ENCODE peak calls at places on chromosomes 4 and X, in ten cellular contexts. O, N, G, F, T, E, S, M, Y and H are unnamed samples.

GRCh38 chr4:18689308-18689915 is 667.9 kb upstream of the LCORL start:
- ATAC-seq in O (peak; percentile 46), N (peak; percentile 80), G (no peak), F (no peak), T (no peak), E (no peak), S (no peak), M (peak; percentile 82), Y (no peak), H (no peak)

GRCh38 chrX:30597258-30598012 is 19.9 kb upstream of the TASL start:
- ATAC-seq in O (no peak), N (no peak), G (peak; percentile 62), F (no peak), T (no peak), E (peak; percentile 83), S (no peak), M (peak; percentile 68), Y (no peak), H (no peak)

GRCh38 chr4:118894034-118894433 is 5.4 kb downstream of the SYNPO2 start:
- ATAC-seq in O (peak; percentile 25), N (no peak), G (no peak), F (no peak), T (no peak), E (no peak), S (no peak), M (no peak), Y (no peak), H (no peak)

GRCh38 chr4:100982345-100982744 is 365.0 kb downstream of the PPP3CA start:
- ATAC-seq in O (peak; percentile 35), N (no peak), G (no peak), F (no peak), T (no peak), E (no peak), S (no peak), M (no peak), Y (no peak), H (no peak)

GRCh38 chr4:66943117-66943516 is 602.2 kb downstream of the CENPC start:
- ATAC-seq in O (peak; percentile 64), N (peak; percentile 56), G (no peak), F (no peak), T (no peak), E (peak; percentile 46), S (no peak), M (peak; percentile 70), Y (no peak), H (peak; percentile 48)

GRCh38 chr4:140056015-140056414 is 98.0 kb downstream of the MAML3 start:
- ATAC-seq in O (no peak), N (no peak), G (no peak), F (no peak), T (no peak), E (peak; percentile 22), S (no peak), M (no peak), Y (no peak), H (no peak)

GRCh38 chrX:13007519-13008188 is 32.7 kb downstream of the TMSB4X start:
- ATAC-seq in O (no peak), N (peak; percentile 52), G (no peak), F (no peak), T (no peak), E (no peak), S (no peak), M (peak; percentile 57), Y (no peak), H (peak; percentile 55)

GRCh38 chrX:63718010-63718694 is 66.9 kb downstream of the ARHGEF9 start:
- ATAC-seq in O (peak; percentile 22), N (no peak), G (no peak), F (peak; percentile 65), T (no peak), E (no peak), S (no peak), M (no peak), Y (no peak), H (no peak)

GRCh38 chr4:103422467-103423219 is 224.5 kb upstream of the CENPE start:
- ATAC-seq in O (no peak), N (peak; percentile 54), G (no peak), F (no peak), T (no peak), E (no peak), S (no peak), M (no peak), Y (no peak), H (no peak)

GRCh38 chrX:140354431-140355120 is 150.3 kb downstream of the SOX3 start:
- ATAC-seq in O (no peak), N (no peak), G (no peak), F (no peak), T (no peak), E (no peak), S (no peak), M (no peak), Y (no peak), H (no peak)

GRCh38 chrX:48948589-48948988 is 8.8 kb downstream of the OTUD5 start:
- ATAC-seq in O (no peak), N (no peak), G (no peak), F (no peak), T (no peak), E (no peak), S (no peak), M (no peak), Y (no peak), H (no peak)

GRCh38 chr4:1177274-1178141 is 5.1 kb upstream of the SPON2 start:
- ATAC-seq in O (peak; percentile 64), N (peak; percentile 68), G (no peak), F (peak; percentile 65), T (no peak), E (no peak), S (peak; percentile 76), M (no peak), Y (peak; percentile 53), H (no peak)

GRCh38 chr4:76087007-76087769 is 12.7 kb downstream of the ART3 start:
- ATAC-seq in O (peak; percentile 75), N (peak; percentile 97), G (no peak), F (peak; percentile 83), T (no peak), E (no peak), S (no peak), M (peak; percentile 88), Y (no peak), H (peak; percentile 53)

GRCh38 chr4:182286035-182286434 is 42.8 kb downstream of the TENM3 start:
- ATAC-seq in O (no peak), N (no peak), G (no peak), F (no peak), T (no peak), E (no peak), S (no peak), M (no peak), Y (no peak), H (no peak)